ENCODE peak calls at places on chromosome 7, in six cellular contexts. X is myocyte, Y is H54, Q is amniotic stem cell, C is H1, H is AG09309. N is an unnamed sample.

GRCh38 chr7:55160539-55160938 is 141.7 kb downstream of the EGFR start:
- DNase-seq in Y (no peak), C (no peak), X (no peak), H (peak), Q (no peak), N (no peak)

GRCh38 chr7:116952640-116953371 is 495 bp upstream of the ST7 start:
- DNase-seq in Q (no peak), H (no peak), X (peak), C (peak), Y (no peak), N (no peak)

GRCh38 chr7:129721139-129721538 is 109.6 kb downstream of the NRF1 start:
- DNase-seq in X (no peak), Y (no peak), H (no peak), C (no peak), Q (no peak), N (no peak)

GRCh38 chr7:94432799-94433198 is 38.1 kb downstream of the COL1A2 start:
- DNase-seq in Y (no peak), H (no peak), Q (no peak), X (peak), C (no peak), N (no peak)

GRCh38 chr7:127953423-127953822 is 77.8 kb downstream of the LRRC4 start:
- DNase-seq in C (no peak), H (no peak), X (no peak), Q (no peak), Y (no peak), N (no peak)

GRCh38 chr7:25180946-25181345 is 47.3 kb downstream of the NPVF start:
- DNase-seq in Q (no peak), C (no peak), X (peak), Y (no peak), H (no peak), N (no peak)

GRCh38 chr7:20157456-20157855 is 59.7 kb downstream of the MACC1 start:
- DNase-seq in Y (no peak), Q (no peak), X (peak), C (no peak), H (no peak), N (no peak)

GRCh38 chr7:45123913-45124312 is 12.4 kb upstream of the TBRG4 start:
- DNase-seq in C (peak), Q (no peak), X (no peak), H (no peak), Y (no peak), N (no peak)

GRCh38 chr7:27032843-27033242 is 63.0 kb downstream of the HOXA1 start:
- DNase-seq in Y (no peak), X (peak), C (no peak), H (peak), Q (no peak), N (no peak)

GRCh38 chr7:86664486-86664885 is 20.8 kb downstream of the GRM3 start:
- DNase-seq in H (no peak), C (no peak), X (no peak), Q (no peak), Y (no peak), N (no peak)

GRCh38 chr7:107854989-107855388 is 36.0 kb upstream of the DLD start:
- DNase-seq in X (peak), H (no peak), C (no peak), Y (no peak), Q (no peak), N (no peak)

GRCh38 chr7:67823345-67823744 is 826.7 kb downstream of the TYW1 start:
- DNase-seq in Q (no peak), H (no peak), Y (no peak), X (no peak), C (no peak), N (no peak)

GRCh38 chr7:24406053-24406561 is 122.1 kb downstream of the NPY start:
- DNase-seq in Q (no peak), X (peak), H (no peak), C (no peak), Y (no peak), N (no peak)

GRCh38 chr7:118907911-118908527 is 683.5 kb downstream of the ANKRD7 start:
- DNase-seq in X (no peak), H (no peak), C (no peak), Y (no peak), Q (no peak), N (no peak)

GRCh38 chr7:21028186-21028989 is 241.7 kb upstream of the SP8 start:
- DNase-seq in X (no peak), C (no peak), Q (no peak), Y (no peak), H (no peak), N (no peak)

GRCh38 chr7:108034586-108034985 is 31.6 kb upstream of the LAMB1 start:
- DNase-seq in H (no peak), C (no peak), X (no peak), Q (no peak), Y (no peak), N (no peak)

GRCh38 chr7:143906176-143906575 is 4.2 kb upstream of the TCAF1 start:
- DNase-seq in X (no peak), Q (no peak), H (no peak), C (no peak), Y (no peak), N (no peak)

GRCh38 chr7:111242361-111242760 is 151.4 kb downstream of the LRRN3 start:
- DNase-seq in H (no peak), X (no peak), Y (no peak), Q (no peak), C (no peak), N (no peak)

GRCh38 chr7:121397346-121397745 is 1.2 kb upstream of the FAM3C start:
- DNase-seq in C (no peak), Q (no peak), X (no peak), H (no peak), Y (no peak), N (no peak)

GRCh38 chr7:29196191-29196590 is 1.6 kb downstream of the CHN2 start:
- DNase-seq in X (peak), Q (no peak), H (no peak), C (no peak), Y (no peak), N (no peak)

GRCh38 chr7:76053461-76053860 is 5.6 kb downstream of the MDH2 start:
- DNase-seq in Y (no peak), X (no peak), C (no peak), Q (no peak), H (no peak), N (no peak)

GRCh38 chr7:66682350-66683093 is 53.8 kb downstream of the KCTD7 start:
- DNase-seq in H (no peak), Q (no peak), Y (peak), C (no peak), X (peak), N (no peak)

GRCh38 chr7:139702313-139702731 is 75.5 kb downstream of the HIPK2 start:
- DNase-seq in X (peak), Y (no peak), H (no peak), Q (no peak), C (no peak), N (no peak)

GRCh38 chr7:107065929-107066247 is 21.4 kb downstream of the PRKAR2B start:
- DNase-seq in X (no peak), Y (no peak), C (no peak), Q (no peak), H (no peak), N (no peak)

GRCh38 chr7:13257661-13258060 is 570.2 kb downstream of the ARL4A start:
- DNase-seq in H (no peak), Y (no peak), C (no peak), Q (no peak), X (peak), N (no peak)

GRCh38 chr7:5595545-5596045 is 172.0 kb upstream of the TNRC18 start:
- DNase-seq in X (no peak), Y (peak), Q (no peak), C (no peak), H (no peak), N (no peak)

GRCh38 chr7:74042746-74043522 is 15.0 kb downstream of the ELN start:
- DNase-seq in Q (no peak), H (no peak), Y (no peak), X (no peak), C (no peak), N (no peak)

GRCh38 chr7:32206987-32207386 is 136.8 kb upstream of the PDE1C start:
- DNase-seq in Q (no peak), C (peak), Y (peak), H (no peak), X (peak), N (no peak)

GRCh38 chr7:106178593-106179134 is 66.6 kb upstream of the SYPL1 start:
- DNase-seq in C (no peak), H (no peak), X (peak), Y (peak), Q (peak), N (no peak)

GRCh38 chr7:108280136-108280535 is 150.0 kb upstream of the LAMB4 start:
- DNase-seq in C (no peak), H (no peak), Q (no peak), X (no peak), Y (no peak), N (no peak)